ENCODE peak calls at places on chromosomes 13 and 19, in nine cellular contexts. U is AG04450; A is nucleus accumbens; P is activated CD4-positive, alpha-beta memory T cell treated with anti-CD3 and anti-CD28 coated beads, Interleukin-2, amount 10 ng/mL, durations not matched to agents 7 days and 5 days; L is stomach; Y is H54; N is M059J; E is omental fat pad; J is cerebellar cortex. T is an unnamed sample.

GRCh38 chr13:35887028-35887666 is 244.0 kb downstream of the DCLK1 start:
- DNase-seq in J (no peak), L (no peak), E (no peak), P (no peak), U (no peak), Y (no peak), N (no peak), A (no peak), T (no peak)

GRCh38 chr13:51803422-51804294 is at the start of gene DHRS12:
- DNase-seq in U (no peak), A (peak), N (peak), Y (peak), E (peak), P (peak), J (peak), L (peak), T (peak)

GRCh38 chr13:106709509-106709908 is 141.6 kb upstream of the ARGLU1 start:
- DNase-seq in L (no peak), P (no peak), U (no peak), Y (no peak), N (no peak), A (no peak), J (no peak), E (no peak), T (no peak)

GRCh38 chr13:31588331-31588730 is 151.0 kb upstream of the RXFP2 start:
- DNase-seq in J (no peak), Y (no peak), L (no peak), U (no peak), N (no peak), A (no peak), P (no peak), E (no peak), T (no peak)

GRCh38 chr19:9966448-9966847 is 30.1 kb upstream of the OLFM2 start:
- DNase-seq in J (no peak), E (no peak), Y (no peak), A (no peak), U (no peak), P (no peak), N (no peak), L (no peak), T (no peak)

GRCh38 chr19:49767380-49767779 is 579 bp downstream of the AP2A1 start:
- DNase-seq in P (no peak), U (no peak), E (no peak), Y (no peak), L (no peak), N (peak), J (no peak), A (no peak), T (peak)

GRCh38 chr19:53927745-53928144 is 18.7 kb downstream of the CACNG7 start:
- DNase-seq in N (peak), J (no peak), U (peak), P (peak), E (no peak), Y (no peak), A (no peak), L (no peak), T (peak)

GRCh38 chr19:28706693-28707092 is 506.3 kb downstream of the UQCRFS1 start:
- DNase-seq in N (no peak), J (no peak), P (no peak), E (no peak), L (no peak), Y (no peak), A (no peak), U (no peak), T (no peak)

GRCh38 chr19:51440846-51441409 is 17.3 kb downstream of the SIGLEC8 start:
- DNase-seq in A (no peak), P (peak), N (no peak), E (no peak), U (no peak), Y (no peak), L (no peak), J (no peak), T (peak)

GRCh38 chr13:40664100-40665060 is 2.1 kb downstream of the FOXO1 start:
- DNase-seq in J (no peak), E (no peak), N (peak), Y (no peak), A (peak), L (peak), U (no peak), P (peak), T (peak)

T was measured in Daoy.